ENCODE peak calls at places on chromosomes 11 and 22, in eight cellular contexts. E is B cell, M is fibroblast of mammary gland, Y is uterus, G is heart right ventricle, A is AG10803, R is cardiac muscle cell, L is glutamatergic neuron. Z is an unnamed sample.

GRCh38 chr11:94067010-94067409 is 45.9 kb downstream of the HEPHL1 start:
- DNase-seq in Y (no peak), G (no peak), M (peak; percentile 4), E (no peak), L (no peak), R (no peak), A (no peak), Z (no peak)

GRCh38 chr11:114026355-114026754 is 33.2 kb upstream of the ZBTB16 start:
- DNase-seq in M (peak; percentile 37), E (no peak), R (peak; percentile 51), L (no peak), A (no peak), Y (no peak), G (no peak), Z (peak; percentile 57)

GRCh38 chr22:37300551-37301017 is 18.3 kb downstream of the CYTH4 start:
- DNase-seq in G (no peak), Y (no peak), R (no peak), A (no peak), L (no peak), E (peak; percentile 69), M (no peak), Z (peak; percentile 67)

GRCh38 chr22:43004362-43005035 is 10.4 kb downstream of the PACSIN2 start:
- DNase-seq in M (peak; percentile 84), G (no peak), Y (no peak), E (no peak), R (no peak), A (peak; percentile 96), L (no peak), Z (peak; percentile 53)

GRCh38 chr22:27988704-27989103 is 69.6 kb upstream of the PITPNB start:
- DNase-seq in Y (no peak), A (no peak), R (no peak), L (no peak), E (no peak), M (no peak), G (no peak), Z (no peak)

GRCh38 chr11:45653277-45653676 is 12.1 kb downstream of the CHST1 start:
- DNase-seq in R (no peak), L (no peak), Y (no peak), G (no peak), A (no peak), M (no peak), E (no peak), Z (no peak)

GRCh38 chr22:49080631-49081030 is 747.0 kb downstream of the BRD1 start:
- DNase-seq in R (no peak), M (no peak), A (no peak), Y (no peak), G (no peak), E (no peak), L (no peak), Z (no peak)

GRCh38 chr22:35437038-35437437 is 37.1 kb downstream of the MCM5 start:
- DNase-seq in G (no peak), Y (no peak), L (no peak), R (no peak), A (no peak), E (no peak), M (no peak), Z (peak; percentile 45)

GRCh38 chr11:57514538-57515331 is 767 bp downstream of the SLC43A1 start:
- DNase-seq in R (peak; percentile 51), M (peak; percentile 27), L (peak; percentile 43), A (peak; percentile 21), Y (peak; percentile 61), E (peak; percentile 62), G (peak; percentile 63), Z (peak; percentile 70)

GRCh38 chr22:32760815-32761214 is 40.7 kb upstream of the TIMP3 start:
- DNase-seq in G (no peak), L (no peak), M (no peak), R (no peak), Y (peak; percentile 54), A (no peak), E (no peak), Z (no peak)

GRCh38 chr11:45041556-45041955 is 90.9 kb upstream of the TP53I11 start:
- DNase-seq in E (no peak), A (no peak), M (no peak), G (no peak), R (no peak), L (no peak), Y (no peak), Z (no peak)

GRCh38 chr11:56740107-56740506 is 8.4 kb downstream of the OR9G4 start:
- DNase-seq in M (no peak), G (no peak), A (no peak), R (no peak), L (no peak), Y (no peak), E (no peak), Z (no peak)

GRCh38 chr11:10358696-10359095 is 53.8 kb downstream of the ADM start:
- DNase-seq in Y (no peak), R (no peak), A (no peak), E (no peak), L (no peak), M (no peak), G (no peak), Z (no peak)

GRCh38 chr22:47136050-47136449 is 373.6 kb downstream of the TBC1D22A start:
- DNase-seq in R (no peak), M (no peak), G (no peak), L (no peak), Y (no peak), E (no peak), A (no peak), Z (no peak)

GRCh38 chr11:77402218-77402556 is 71.7 kb downstream of the PAK1 start:
- DNase-seq in M (no peak), E (no peak), L (no peak), Y (no peak), R (no peak), G (no peak), A (no peak), Z (peak; percentile 23)

GRCh38 chr11:95108671-95109551 is 19.3 kb downstream of the ENDOD1 start:
- DNase-seq in E (no peak), R (no peak), M (peak; percentile 66), A (no peak), G (peak; percentile 37), L (no peak), Y (no peak), Z (no peak)

GRCh38 chr11:65663634-65664200 is 1.0 kb upstream of the RELA start:
- DNase-seq in R (no peak), Y (peak; percentile 85), G (peak; percentile 84), M (peak; percentile 78), L (no peak), A (peak; percentile 86), E (peak; percentile 64), Z (peak; percentile 72)

GRCh38 chr11:45737056-45737455 is 67.9 kb upstream of the SLC35C1 start:
- DNase-seq in L (no peak), E (no peak), G (no peak), A (peak; percentile 13), Y (no peak), M (peak; percentile 36), R (no peak), Z (no peak)

GRCh38 chr11:78338138-78338537 is 79.5 kb downstream of the GAB2 start:
- DNase-seq in A (no peak), R (no peak), G (no peak), Y (no peak), L (no peak), E (no peak), M (no peak), Z (no peak)

GRCh38 chr11:4092031-4092430 is 2.6 kb upstream of the RRM1 start:
- DNase-seq in L (no peak), E (no peak), Y (no peak), G (no peak), M (no peak), A (no peak), R (no peak), Z (peak; percentile 10)

GRCh38 chr11:4094348-4095291 is at the start of gene RRM1:
- DNase-seq in L (peak; percentile 95), M (peak; percentile 96), A (peak; percentile 96), E (peak; percentile 83), Y (peak; percentile 95), R (peak; percentile 96), G (peak; percentile 96), Z (peak; percentile 95)

GRCh38 chr11:4093519-4094347 is 866 bp upstream of the RRM1 start:
- DNase-seq in G (no peak), E (no peak), A (no peak), M (peak; percentile 8), L (no peak), R (no peak), Y (no peak), Z (no peak)

GRCh38 chr11:4098026-4098621 is 3.5 kb downstream of the RRM1 start:
- DNase-seq in Y (no peak), L (no peak), R (no peak), M (no peak), A (no peak), G (no peak), E (no peak), Z (no peak)

GRCh38 chr11:4095509-4096230 is 1.1 kb downstream of the RRM1 start:
- DNase-seq in Y (no peak), M (peak; percentile 71), A (peak; percentile 89), L (no peak), E (peak; percentile 13), R (no peak), G (no peak), Z (no peak)
- TF ChIP-seq CTCF in Y (no peak), M (no peak), A (peak; percentile 31), L (no peak), E (no peak), R (no peak), G (no peak), Z (no peak)

GRCh38 chr11:35404397-35404775 is 15.0 kb downstream of the SLC1A2 start:
- DNase-seq in Y (no peak), A (peak; percentile 34), E (no peak), R (peak; percentile 57), G (no peak), M (peak; percentile 42), L (peak; percentile 67), Z (peak; percentile 32)
- TF ChIP-seq CTCF in Y (peak; percentile 21), A (peak; percentile 56), E (peak; percentile 8), R (peak; percentile 59), G (peak; percentile 47), M (peak; percentile 69), L (peak; percentile 44), Z (peak; percentile 24)

GRCh38 chr11:110438017-110438416 is 8.3 kb downstream of the FDX1 start:
- DNase-seq in Y (no peak), A (peak; percentile 38), M (no peak), L (no peak), E (no peak), G (no peak), R (no peak), Z (no peak)

GRCh38 chr11:110432713-110433392 is 3.1 kb downstream of the FDX1 start:
- DNase-seq in A (peak; percentile 38), L (no peak), R (no peak), M (no peak), G (no peak), E (no peak), Y (no peak), Z (no peak)

GRCh38 chr11:110433393-110434333 is 3.9 kb downstream of the FDX1 start:
- DNase-seq in E (peak; percentile 42), G (no peak), R (no peak), L (no peak), M (peak; percentile 52), Y (no peak), A (peak; percentile 44), Z (no peak)

GRCh38 chr11:110435780-110436717 is 6.3 kb downstream of the FDX1 start:
- DNase-seq in A (peak; percentile 34), L (no peak), M (peak; percentile 58), Y (no peak), G (no peak), E (no peak), R (no peak), Z (no peak)

GRCh38 chr11:110434952-110435779 is 5.4 kb downstream of the FDX1 start:
- DNase-seq in A (no peak), G (no peak), M (no peak), E (no peak), L (no peak), Y (no peak), R (no peak), Z (peak; percentile 46)
- TF ChIP-seq CTCF in A (no peak), G (no peak), M (peak; percentile 22), E (peak; percentile 51), L (no peak), Y (no peak), R (peak; percentile 12), Z (peak; percentile 44)

GRCh38 chr11:50298182-50298988 is 265.7 kb downstream of the OR4C45 start:
- DNase-seq in A (no peak), L (no peak), R (no peak), E (no peak), Y (no peak), M (peak; percentile 31), G (no peak), Z (no peak)
- TF ChIP-seq CTCF in A (no peak), L (no peak), R (no peak), E (no peak), Y (no peak), M (no peak), G (no peak), Z (no peak)